ENCODE peak calls at places on chromosomes 1 and 21, in seven cellular contexts. One of them, this sample, is unnamed.

GRCh38 chr1:200890818-200891773 is 3.6 kb upstream of the INAVA start:
- DNase-seq in OCI-LY7: no peak
- DNase-seq in thoracic aorta: no peak
- DNase-seq in left ventricle myocardium inferior: no peak
- DNase-seq in tibial nerve: no peak
- DNase-seq in HepG2: peak; percentile 68
- DNase-seq in GM23248: peak; percentile 55
- DNase-seq in this sample: peak; percentile 64

GRCh38 chr1:199551967-199552565 is 475.4 kb upstream of the NR5A2 start:
- DNase-seq in thoracic aorta: no peak
- DNase-seq in OCI-LY7: peak; percentile 55
- DNase-seq in HepG2: peak; percentile 44
- DNase-seq in left ventricle myocardium inferior: no peak
- DNase-seq in tibial nerve: no peak
- DNase-seq in GM23248: peak; percentile 77
- DNase-seq in this sample: no peak

GRCh38 chr1:217431395-217431794 is 199.5 kb downstream of the GPATCH2 start:
- DNase-seq in thoracic aorta: no peak
- DNase-seq in tibial nerve: no peak
- DNase-seq in OCI-LY7: peak; percentile 9
- DNase-seq in GM23248: no peak
- DNase-seq in left ventricle myocardium inferior: no peak
- DNase-seq in HepG2: no peak
- DNase-seq in this sample: no peak

GRCh38 chr1:64212023-64212422 is 8.6 kb downstream of the UBE2U start:
- DNase-seq in HepG2: no peak
- DNase-seq in GM23248: peak; percentile 87
- DNase-seq in tibial nerve: no peak
- DNase-seq in OCI-LY7: no peak
- DNase-seq in left ventricle myocardium inferior: no peak
- DNase-seq in thoracic aorta: no peak
- DNase-seq in this sample: no peak

GRCh38 chr1:32770221-32770731 is 46.9 kb downstream of the YARS1 start:
- DNase-seq in HepG2: no peak
- DNase-seq in thoracic aorta: no peak
- DNase-seq in tibial nerve: no peak
- DNase-seq in left ventricle myocardium inferior: no peak
- DNase-seq in GM23248: no peak
- DNase-seq in OCI-LY7: no peak
- DNase-seq in this sample: no peak

GRCh38 chr1:234559152-234559916 is 50.6 kb downstream of the IRF2BP2 start:
- DNase-seq in HepG2: no peak
- DNase-seq in GM23248: no peak
- DNase-seq in tibial nerve: no peak
- DNase-seq in left ventricle myocardium inferior: no peak
- DNase-seq in OCI-LY7: no peak
- DNase-seq in thoracic aorta: no peak
- DNase-seq in this sample: no peak

GRCh38 chr1:15948091-15948591 is 27.8 kb downstream of the ZBTB17 start:
- DNase-seq in GM23248: no peak
- DNase-seq in OCI-LY7: peak; percentile 24
- DNase-seq in tibial nerve: no peak
- DNase-seq in left ventricle myocardium inferior: no peak
- DNase-seq in HepG2: no peak
- DNase-seq in thoracic aorta: no peak
- DNase-seq in this sample: peak; percentile 79

GRCh38 chr1:91769698-91770232 is 116.2 kb downstream of the TGFBR3 start:
- DNase-seq in HepG2: no peak
- DNase-seq in OCI-LY7: no peak
- DNase-seq in left ventricle myocardium inferior: no peak
- DNase-seq in thoracic aorta: no peak
- DNase-seq in GM23248: no peak
- DNase-seq in tibial nerve: no peak
- DNase-seq in this sample: no peak

GRCh38 chr1:78339490-78339889 is 151.3 kb upstream of the PTGFR start:
- DNase-seq in HepG2: no peak
- DNase-seq in GM23248: peak; percentile 84
- DNase-seq in thoracic aorta: no peak
- DNase-seq in left ventricle myocardium inferior: no peak
- DNase-seq in OCI-LY7: no peak
- DNase-seq in tibial nerve: no peak
- DNase-seq in this sample: no peak

GRCh38 chr1:232553809-232554208 is 76.1 kb downstream of the SIPA1L2 start:
- DNase-seq in OCI-LY7: no peak
- DNase-seq in tibial nerve: no peak
- DNase-seq in GM23248: peak; percentile 61
- DNase-seq in left ventricle myocardium inferior: no peak
- DNase-seq in thoracic aorta: no peak
- DNase-seq in HepG2: no peak
- DNase-seq in this sample: no peak
- H3K4me1 ChIP-seq in OCI-LY7: peaks cover 73% of the 10 kb centered on the region
- H3K4me1 ChIP-seq in tibial nerve: no peaks in the 10 kb centered on the region
- H3K4me1 ChIP-seq in GM23248: peaks cover 15% of the 10 kb centered on the region
- H3K4me1 ChIP-seq in left ventricle myocardium inferior: peaks cover 95% of the 10 kb centered on the region
- H3K4me1 ChIP-seq in thoracic aorta: peaks cover 19% of the 10 kb centered on the region
- H3K4me1 ChIP-seq in HepG2: no peaks in the 10 kb centered on the region
- H3K4me1 ChIP-seq in this sample: peaks cover 10% of the 10 kb centered on the region

DNA sequence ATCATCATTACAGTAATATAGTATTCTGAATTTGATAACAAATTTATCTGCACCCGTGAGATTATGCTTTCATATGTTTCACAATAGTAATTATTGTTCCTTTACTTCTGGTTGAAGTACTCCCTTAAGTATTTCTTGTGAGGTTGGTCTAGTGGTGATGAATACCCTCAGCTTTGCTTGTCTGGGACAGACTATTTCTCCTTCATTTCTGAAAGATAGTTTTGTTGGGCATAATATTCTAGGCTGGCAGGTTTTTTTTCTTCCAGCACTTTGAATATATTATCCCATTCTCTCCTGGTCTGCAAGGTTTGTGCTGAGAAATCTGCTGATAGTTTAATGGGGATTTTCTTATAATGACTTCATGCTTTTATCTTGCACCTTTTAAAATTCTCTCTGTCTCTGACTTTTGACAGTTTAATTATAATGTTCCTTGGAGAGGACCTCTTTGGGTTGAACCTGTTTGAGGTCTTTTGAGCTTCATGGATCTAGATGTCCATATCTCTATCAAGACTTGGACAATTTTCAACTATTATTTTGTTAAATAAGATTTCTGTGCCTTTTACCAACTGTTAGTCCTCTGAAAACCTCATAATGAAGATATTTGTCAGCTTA is 371.5 kb upstream of the VAMP3 start:
- DNase-seq in tibial nerve: no peak
- DNase-seq in OCI-LY7: no peak
- DNase-seq in thoracic aorta: no peak
- DNase-seq in left ventricle myocardium inferior: no peak
- DNase-seq in HepG2: no peak
- DNase-seq in GM23248: no peak
- DNase-seq in this sample: no peak
- H3K9me3 ChIP-seq in tibial nerve: peaks cover 10% of the 10 kb centered on the region
- H3K9me3 ChIP-seq in OCI-LY7: peaks cover 9% of the 10 kb centered on the region
- H3K9me3 ChIP-seq in thoracic aorta: peaks cover 19% of the 10 kb centered on the region
- H3K9me3 ChIP-seq in left ventricle myocardium inferior: peaks cover 42% of the 10 kb centered on the region
- H3K9me3 ChIP-seq in HepG2: peaks cover 9% of the 10 kb centered on the region
- H3K9me3 ChIP-seq in GM23248: no peaks in the 10 kb centered on the region
- H3K9me3 ChIP-seq in this sample: no peaks in the 10 kb centered on the region

GRCh38 chr21:35329940-35330670 is 281.0 kb upstream of the RUNX1 start:
- DNase-seq in tibial nerve: no peak
- DNase-seq in thoracic aorta: no peak
- DNase-seq in HepG2: no peak
- DNase-seq in GM23248: no peak
- DNase-seq in OCI-LY7: no peak
- DNase-seq in left ventricle myocardium inferior: no peak
- DNase-seq in this sample: no peak
- H3K27ac ChIP-seq in tibial nerve: peak overlapping the region; percentile 61
- H3K27ac ChIP-seq in thoracic aorta: peak overlapping the region; percentile 27
- H3K27ac ChIP-seq in HepG2: no peak overlapping the region
- H3K27ac ChIP-seq in GM23248: no peak overlapping the region
- H3K27ac ChIP-seq in OCI-LY7: no peak overlapping the region
- H3K27ac ChIP-seq in left ventricle myocardium inferior: no peak overlapping the region
- H3K27ac ChIP-seq in this sample: no peak overlapping the region

GRCh38 chr1:167675440-167675839 is 45.4 kb downstream of the RCSD1 start:
- DNase-seq in thoracic aorta: no peak
- DNase-seq in GM23248: no peak
- DNase-seq in OCI-LY7: no peak
- DNase-seq in tibial nerve: no peak
- DNase-seq in left ventricle myocardium inferior: no peak
- DNase-seq in HepG2: no peak
- DNase-seq in this sample: no peak
- H3K4me1 ChIP-seq in thoracic aorta: no peaks in the 10 kb centered on the region
- H3K4me1 ChIP-seq in GM23248: no peaks in the 10 kb centered on the region
- H3K4me1 ChIP-seq in OCI-LY7: peaks cover 63% of the 10 kb centered on the region
- H3K4me1 ChIP-seq in tibial nerve: no peaks in the 10 kb centered on the region
- H3K4me1 ChIP-seq in left ventricle myocardium inferior: peaks cover 77% of the 10 kb centered on the region
- H3K4me1 ChIP-seq in HepG2: peaks cover 14% of the 10 kb centered on the region
- H3K4me1 ChIP-seq in this sample: peaks cover 20% of the 10 kb centered on the region

GRCh38 chr1:206882555-206882954 is 14.7 kb upstream of the IL24 start:
- DNase-seq in GM23248: no peak
- DNase-seq in tibial nerve: no peak
- DNase-seq in thoracic aorta: no peak
- DNase-seq in HepG2: no peak
- DNase-seq in OCI-LY7: no peak
- DNase-seq in left ventricle myocardium inferior: no peak
- DNase-seq in this sample: no peak

GRCh38 chr1:206883160-206883559 is 14.1 kb upstream of the IL24 start:
- DNase-seq in HepG2: no peak
- DNase-seq in left ventricle myocardium inferior: no peak
- DNase-seq in GM23248: no peak
- DNase-seq in tibial nerve: no peak
- DNase-seq in OCI-LY7: no peak
- DNase-seq in thoracic aorta: no peak
- DNase-seq in this sample: no peak

GRCh38 chr1:206875752-206876380 is 10.4 kb downstream of the IL20 start:
- DNase-seq in GM23248: no peak
- DNase-seq in tibial nerve: no peak
- DNase-seq in left ventricle myocardium inferior: no peak
- DNase-seq in OCI-LY7: no peak
- DNase-seq in thoracic aorta: no peak
- DNase-seq in HepG2: no peak
- DNase-seq in this sample: no peak

GRCh38 chr1:206880310-206880709 is 14.9 kb downstream of the IL20 start:
- DNase-seq in OCI-LY7: no peak
- DNase-seq in HepG2: no peak
- DNase-seq in GM23248: no peak
- DNase-seq in tibial nerve: no peak
- DNase-seq in left ventricle myocardium inferior: no peak
- DNase-seq in thoracic aorta: no peak
- DNase-seq in this sample: no peak

GRCh38 chr1:206878456-206878855 is 13.0 kb downstream of the IL20 start:
- DNase-seq in GM23248: no peak
- DNase-seq in HepG2: no peak
- DNase-seq in OCI-LY7: peak; percentile 29
- DNase-seq in thoracic aorta: no peak
- DNase-seq in left ventricle myocardium inferior: no peak
- DNase-seq in tibial nerve: no peak
- DNase-seq in this sample: no peak
- H3K9me3 ChIP-seq in GM23248: peaks cover 4% of the 10 kb centered on the region
- H3K9me3 ChIP-seq in HepG2: peaks cover 26% of the 10 kb centered on the region
- H3K9me3 ChIP-seq in OCI-LY7: peaks cover 23% of the 10 kb centered on the region
- H3K9me3 ChIP-seq in thoracic aorta: peaks cover 14% of the 10 kb centered on the region
- H3K9me3 ChIP-seq in left ventricle myocardium inferior: peaks cover 35% of the 10 kb centered on the region
- H3K9me3 ChIP-seq in tibial nerve: peaks cover 6% of the 10 kb centered on the region
- H3K9me3 ChIP-seq in this sample: no peaks in the 10 kb centered on the region

DNA sequence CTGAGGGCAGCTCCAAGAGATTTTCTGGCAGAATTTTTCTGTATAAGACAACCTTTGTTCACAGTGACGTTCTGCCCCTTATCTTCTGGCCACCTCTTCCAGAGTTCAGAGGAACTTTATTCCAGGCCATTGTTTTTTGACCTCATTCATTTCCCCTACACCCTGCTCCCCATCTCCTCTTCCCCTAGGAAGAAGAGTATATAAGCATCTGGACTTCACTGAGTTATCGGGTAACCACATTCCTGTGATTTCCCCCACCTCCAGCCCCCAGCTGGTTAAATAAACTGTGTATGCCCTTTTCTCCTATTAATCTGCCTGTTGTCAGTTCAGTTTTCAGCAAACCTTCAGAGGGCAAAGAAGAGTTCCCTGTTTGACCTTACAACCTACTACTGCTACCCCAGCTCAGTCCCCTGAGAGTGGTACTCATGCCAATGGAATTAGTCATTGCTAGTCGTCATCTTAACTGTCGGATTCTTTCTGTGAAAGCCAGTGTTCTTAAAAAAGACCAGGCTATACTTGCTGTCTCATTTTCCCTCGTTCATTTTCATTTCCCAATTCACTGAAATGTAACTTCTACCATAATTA is 14.3 kb upstream of the ALG14 start:
- DNase-seq in left ventricle myocardium inferior: no peak
- DNase-seq in OCI-LY7: no peak
- DNase-seq in GM23248: peak; percentile 83
- DNase-seq in tibial nerve: no peak
- DNase-seq in HepG2: peak; percentile 89
- DNase-seq in thoracic aorta: peak; percentile 51
- DNase-seq in this sample: no peak
- H3K27ac ChIP-seq in left ventricle myocardium inferior: peak overlapping the region; percentile 84
- H3K27ac ChIP-seq in OCI-LY7: no peak overlapping the region
- H3K27ac ChIP-seq in GM23248: peak overlapping the region; percentile 53
- H3K27ac ChIP-seq in tibial nerve: peak overlapping the region; percentile 70
- H3K27ac ChIP-seq in HepG2: peak overlapping the region; percentile 44
- H3K27ac ChIP-seq in thoracic aorta: peak overlapping the region; percentile 83
- H3K27ac ChIP-seq in this sample: peak overlapping the region; percentile 40

DNA sequence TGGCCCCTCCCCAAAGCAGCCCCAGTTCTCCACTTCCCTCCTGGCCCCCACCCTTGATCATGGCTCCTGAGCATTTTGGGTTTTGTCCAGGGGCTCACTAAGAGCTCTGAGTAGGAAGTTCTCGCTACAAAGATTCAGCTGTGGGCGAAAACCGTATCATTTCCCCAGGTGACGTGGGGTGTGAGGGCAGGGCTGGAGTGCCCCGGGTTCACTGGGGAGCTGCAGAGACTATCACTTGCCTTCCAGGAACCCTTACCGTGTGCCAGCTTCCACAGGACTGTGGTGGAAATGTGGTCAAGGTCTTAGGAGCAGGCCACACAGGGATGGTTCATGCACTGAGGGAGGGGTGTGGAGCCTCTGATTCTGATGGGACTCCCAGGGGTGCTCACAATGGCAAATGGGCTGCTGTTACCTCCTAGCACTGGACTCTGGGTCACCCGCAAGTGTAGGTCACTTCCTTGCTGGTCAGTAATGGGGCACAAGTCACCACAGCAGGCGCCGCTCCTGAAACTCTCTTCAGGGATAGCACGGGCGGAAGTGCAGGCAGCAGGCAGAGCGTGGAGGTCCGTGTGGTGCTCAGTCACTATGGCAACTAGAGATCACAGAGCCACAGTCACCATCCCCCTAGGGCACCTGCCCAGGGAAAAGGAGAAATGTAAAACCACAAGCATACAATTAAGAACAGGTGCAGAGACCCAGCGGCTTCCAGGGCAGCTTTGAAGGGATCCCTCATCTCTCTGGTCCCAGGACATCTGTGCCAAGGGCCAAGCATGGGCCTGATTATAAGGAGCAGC is 35.4 kb downstream of the RSPH1 start:
- DNase-seq in HepG2: no peak
- DNase-seq in GM23248: no peak
- DNase-seq in OCI-LY7: peak; percentile 95
- DNase-seq in left ventricle myocardium inferior: no peak
- DNase-seq in tibial nerve: no peak
- DNase-seq in thoracic aorta: no peak
- DNase-seq in this sample: no peak
- H3K4me1 ChIP-seq in HepG2: peaks cover 6% of the 10 kb centered on the region
- H3K4me1 ChIP-seq in GM23248: no peaks in the 10 kb centered on the region
- H3K4me1 ChIP-seq in OCI-LY7: peaks cover 70% of the 10 kb centered on the region
- H3K4me1 ChIP-seq in left ventricle myocardium inferior: no peaks in the 10 kb centered on the region
- H3K4me1 ChIP-seq in tibial nerve: no peaks in the 10 kb centered on the region
- H3K4me1 ChIP-seq in thoracic aorta: no peaks in the 10 kb centered on the region
- H3K4me1 ChIP-seq in this sample: no peaks in the 10 kb centered on the region

This sample was measured in right cardiac atrium.